ENCODE peak calls at places on chromosomes 4 and X, in four cellular contexts. One of them, this sample, is unnamed.
A peak's percentile ranks its signal among the peaks of the same experiment; 100 is the strongest.

GRCh38 chrX:34584781-34585180 is 72.3 kb downstream of the TMEM47 start:
- DNase-seq in body of pancreas: no peak
- DNase-seq in ovary: no peak
- DNase-seq in thoracic aorta: no peak
- DNase-seq in this sample: no peak

GRCh38 chrX:45767021-45767491 is 566.4 kb upstream of the DIPK2B start:
- DNase-seq in thoracic aorta: no peak
- DNase-seq in body of pancreas: no peak
- DNase-seq in ovary: no peak
- DNase-seq in this sample: no peak

GRCh38 chr4:95522682-95523410 is 25.9 kb downstream of the UNC5C start:
- DNase-seq in ovary: no peak
- DNase-seq in body of pancreas: no peak
- DNase-seq in thoracic aorta: no peak
- DNase-seq in this sample: no peak

GRCh38 chr4:57291911-57292310 is 181.7 kb upstream of the IGFBP7 start:
- DNase-seq in thoracic aorta: no peak
- DNase-seq in ovary: no peak
- DNase-seq in body of pancreas: no peak
- DNase-seq in this sample: no peak

GRCh38 chrX:130669233-130669632 is 233.8 kb downstream of the ENOX2 start:
- DNase-seq in ovary: no peak
- DNase-seq in body of pancreas: no peak
- DNase-seq in thoracic aorta: no peak
- DNase-seq in this sample: no peak

GRCh38 chr4:183691897-183692296 is 32.8 kb downstream of the TRAPPC11 start:
- DNase-seq in ovary: no peak
- DNase-seq in body of pancreas: no peak
- DNase-seq in thoracic aorta: no peak
- DNase-seq in this sample: no peak

GRCh38 chr4:107210450-107211239 is 174.5 kb upstream of the DKK2 start:
- DNase-seq in thoracic aorta: no peak
- DNase-seq in body of pancreas: no peak
- DNase-seq in ovary: no peak
- DNase-seq in this sample: no peak

GRCh38 chrX:39249999-39250398 is 448.7 kb downstream of the MID1IP1 start:
- DNase-seq in ovary: no peak
- DNase-seq in body of pancreas: no peak
- DNase-seq in thoracic aorta: no peak
- DNase-seq in this sample: no peak

GRCh38 chr4:41146716-41147506 is 67.4 kb downstream of the APBB2 start:
- DNase-seq in ovary: no peak
- DNase-seq in body of pancreas: no peak
- DNase-seq in thoracic aorta: no peak
- DNase-seq in this sample: no peak

GRCh38 chr4:8591626-8592365 is 769 bp upstream of the CPZ start:
- DNase-seq in thoracic aorta: no peak
- DNase-seq in body of pancreas: no peak
- DNase-seq in ovary: no peak
- DNase-seq in this sample: no peak

GRCh38 chr4:77818667-77819408 is at the start of gene CNOT6L:
- DNase-seq in ovary: peak; percentile 81
- DNase-seq in thoracic aorta: peak; percentile 40
- DNase-seq in body of pancreas: peak; percentile 70
- DNase-seq in this sample: peak; percentile 87

GRCh38 chr4:19010766-19011165 is 989.2 kb upstream of the LCORL start:
- DNase-seq in ovary: no peak
- DNase-seq in thoracic aorta: no peak
- DNase-seq in body of pancreas: no peak
- DNase-seq in this sample: no peak

GRCh38 chr4:40731792-40732245 is 17.9 kb upstream of the NSUN7 start:
- DNase-seq in body of pancreas: peak; percentile 68
- DNase-seq in ovary: no peak
- DNase-seq in thoracic aorta: no peak
- DNase-seq in this sample: no peak

GRCh38 chrX:72408885-72409284 is 103.2 kb upstream of the CITED1 start:
- DNase-seq in ovary: no peak
- DNase-seq in thoracic aorta: no peak
- DNase-seq in body of pancreas: no peak
- DNase-seq in this sample: no peak

GRCh38 chr4:445410-445809 is 53.5 kb downstream of the ZNF721 start:
- DNase-seq in thoracic aorta: no peak
- DNase-seq in body of pancreas: no peak
- DNase-seq in ovary: no peak
- DNase-seq in this sample: no peak
- H3K9me3 ChIP-seq in thoracic aorta: peaks cover 100% of the 10 kb centered on the region
- H3K9me3 ChIP-seq in body of pancreas: peaks cover 80% of the 10 kb centered on the region
- H3K9me3 ChIP-seq in ovary: peaks cover 39% of the 10 kb centered on the region
- H3K9me3 ChIP-seq in this sample: peaks cover 99% of the 10 kb centered on the region

GRCh38 chr4:153788064-153788418 is 842 bp downstream of the SFRP2 start:
- DNase-seq in body of pancreas: no peak
- DNase-seq in thoracic aorta: no peak
- DNase-seq in ovary: no peak
- DNase-seq in this sample: no peak
- H3K27me3 ChIP-seq in body of pancreas: peaks cover 5% of the 10 kb centered on the region
- H3K27me3 ChIP-seq in thoracic aorta: peaks cover 16% of the 10 kb centered on the region
- H3K27me3 ChIP-seq in ovary: no peaks in the 10 kb centered on the region
- H3K27me3 ChIP-seq in this sample: peaks cover 84% of the 10 kb centered on the region

DNA sequence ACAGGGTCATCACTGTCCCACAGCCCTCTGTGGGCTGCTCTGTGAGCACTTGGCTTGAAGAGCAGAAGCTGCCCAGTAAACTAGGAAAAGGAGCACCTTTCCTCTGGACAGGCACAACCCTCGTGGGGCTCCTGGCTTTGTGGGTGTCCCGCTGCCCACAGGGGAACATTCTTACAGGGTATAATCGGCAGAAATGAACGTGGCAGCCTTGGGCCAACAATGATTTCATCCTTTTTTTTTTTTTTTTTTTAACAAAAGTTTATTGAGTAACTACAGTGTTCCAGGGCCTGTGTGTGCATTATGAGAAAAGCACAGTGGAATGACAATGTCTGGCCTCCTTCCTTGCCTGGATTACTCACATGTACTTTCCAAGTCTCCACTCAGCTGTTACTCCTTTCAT is 197.2 kb downstream of the PDGFC start:
- DNase-seq in body of pancreas: no peak
- DNase-seq in ovary: no peak
- DNase-seq in thoracic aorta: peak; percentile 5
- DNase-seq in this sample: no peak
- H3K27ac ChIP-seq in body of pancreas: peak overlapping the region; percentile 8
- H3K27ac ChIP-seq in ovary: no peak overlapping the region
- H3K27ac ChIP-seq in thoracic aorta: peak overlapping the region; percentile 87
- H3K27ac ChIP-seq in this sample: no peak overlapping the region

GRCh38 chr4:174611792-174612191 is 89.5 kb upstream of the HPGD start:
- DNase-seq in body of pancreas: no peak
- DNase-seq in ovary: no peak
- DNase-seq in thoracic aorta: no peak
- DNase-seq in this sample: no peak

GRCh38 chr4:174604198-174604597 is 81.9 kb upstream of the HPGD start:
- DNase-seq in thoracic aorta: no peak
- DNase-seq in ovary: no peak
- DNase-seq in body of pancreas: no peak
- DNase-seq in this sample: no peak

GRCh38 chr4:174607792-174608191 is 85.5 kb upstream of the HPGD start:
- DNase-seq in body of pancreas: no peak
- DNase-seq in ovary: no peak
- DNase-seq in thoracic aorta: no peak
- DNase-seq in this sample: no peak
- H3K9me3 ChIP-seq in body of pancreas: no peaks in the 10 kb centered on the region
- H3K9me3 ChIP-seq in ovary: no peaks in the 10 kb centered on the region
- H3K9me3 ChIP-seq in thoracic aorta: no peaks in the 10 kb centered on the region
- H3K9me3 ChIP-seq in this sample: peaks cover 7% of the 10 kb centered on the region

GRCh38 chrX:13467243-13467642 is 102.2 kb upstream of the EGFL6 start:
- DNase-seq in body of pancreas: no peak
- DNase-seq in thoracic aorta: no peak
- DNase-seq in ovary: no peak
- DNase-seq in this sample: no peak

GRCh38 chrX:13471269-13471668 is 98.1 kb upstream of the EGFL6 start:
- DNase-seq in body of pancreas: no peak
- DNase-seq in thoracic aorta: no peak
- DNase-seq in ovary: no peak
- DNase-seq in this sample: no peak

GRCh38 chrX:13469963-13470679 is 99.3 kb upstream of the EGFL6 start:
- DNase-seq in thoracic aorta: no peak
- DNase-seq in body of pancreas: no peak
- DNase-seq in ovary: no peak
- DNase-seq in this sample: no peak

GRCh38 chrX:13470680-13470967 is 98.8 kb upstream of the EGFL6 start:
- DNase-seq in ovary: no peak
- DNase-seq in thoracic aorta: no peak
- DNase-seq in body of pancreas: no peak
- DNase-seq in this sample: no peak

DNA sequence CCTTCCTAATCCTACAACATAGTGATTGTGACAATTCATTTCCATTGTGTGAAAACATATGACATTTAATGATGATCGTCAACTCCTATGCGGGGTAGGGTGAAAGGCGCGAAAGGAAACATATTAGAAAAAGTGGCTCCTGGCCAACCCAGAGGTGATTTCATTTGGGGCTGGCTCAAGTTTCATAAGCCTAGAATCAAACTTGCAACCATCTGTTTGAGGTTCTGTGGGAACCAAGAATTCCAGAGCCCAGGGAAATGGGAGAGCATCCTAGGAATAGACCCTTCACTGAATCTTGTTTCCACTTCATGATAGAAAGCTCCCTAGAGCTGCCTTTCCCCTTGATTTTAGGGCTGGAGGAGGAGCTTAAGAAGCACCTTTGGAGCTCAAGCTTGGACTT is 101.3 kb upstream of the EGFL6 start:
- DNase-seq in thoracic aorta: no peak
- DNase-seq in ovary: no peak
- DNase-seq in body of pancreas: no peak
- DNase-seq in this sample: no peak
- H3K27me3 ChIP-seq in thoracic aorta: no peaks in the 10 kb centered on the region
- H3K27me3 ChIP-seq in ovary: no peaks in the 10 kb centered on the region
- H3K27me3 ChIP-seq in body of pancreas: no peaks in the 10 kb centered on the region
- H3K27me3 ChIP-seq in this sample: no peaks in the 10 kb centered on the region

GRCh38 chr4:1243451-1244080 is 5.4 kb downstream of the CTBP1 start:
- DNase-seq in body of pancreas: peak; percentile 29
- DNase-seq in thoracic aorta: no peak
- DNase-seq in ovary: peak; percentile 22
- DNase-seq in this sample: no peak
- H3K27ac ChIP-seq in body of pancreas: peak overlapping the region; percentile 43
- H3K27ac ChIP-seq in thoracic aorta: no peak overlapping the region
- H3K27ac ChIP-seq in ovary: no peak overlapping the region
- H3K27ac ChIP-seq in this sample: no peak overlapping the region

GRCh38 chrX:1330605-1331004 is 6.0 kb upstream of the IL3RA start:
- DNase-seq in thoracic aorta: no peak
- DNase-seq in body of pancreas: no peak
- DNase-seq in ovary: no peak
- DNase-seq in this sample: no peak
- H3K9me3 ChIP-seq in thoracic aorta: no peaks in the 10 kb centered on the region
- H3K9me3 ChIP-seq in body of pancreas: no peaks in the 10 kb centered on the region
- H3K9me3 ChIP-seq in ovary: no peaks in the 10 kb centered on the region
- H3K9me3 ChIP-seq in this sample: no peaks in the 10 kb centered on the region

GRCh38 chr4:38663801-38664703 is at the start of gene KLF3:
- DNase-seq in ovary: peak; percentile 93
- DNase-seq in thoracic aorta: peak; percentile 78
- DNase-seq in body of pancreas: peak; percentile 94
- DNase-seq in this sample: peak; percentile 95
- H3K27me3 ChIP-seq in ovary: no peaks in the 10 kb centered on the region
- H3K27me3 ChIP-seq in thoracic aorta: no peaks in the 10 kb centered on the region
- H3K27me3 ChIP-seq in body of pancreas: no peaks in the 10 kb centered on the region
- H3K27me3 ChIP-seq in this sample: no peaks in the 10 kb centered on the region

This sample was measured in CD4-positive, alpha-beta T cell.